ENCODE peak calls at places on chromosomes 1 and 21, in five cellular contexts. K is skeletal muscle cell, D is body of pancreas, A is NCI-H446 treated with DMSO at 0.1 percent for 48 hours, X is GM23248. U is an unnamed sample.

GRCh38 chr1:211247921-211248320 is 11.2 kb upstream of the RCOR3 start:
- DNase-seq in K (no peak), D (no peak), A (no peak), X (no peak), U (no peak)

GRCh38 chr1:112713466-112714312 is 1.4 kb downstream of the PPM1J start:
- DNase-seq in K (no peak), D (peak; percentile 72), A (no peak), X (no peak), U (no peak)

GRCh38 chr1:160605792-160606520 is 26.7 kb upstream of the CD84 start:
- DNase-seq in K (no peak), D (no peak), A (no peak), X (no peak), U (no peak)

GRCh38 chr1:55572878-55573734 is 357.9 kb upstream of the USP24 start:
- DNase-seq in K (no peak), D (no peak), A (no peak), X (peak; percentile 66), U (no peak)

GRCh38 chr1:76955652-76956051 is 88.4 kb downstream of the ST6GALNAC5 start:
- DNase-seq in K (no peak), D (no peak), A (no peak), X (peak; percentile 78), U (no peak)

GRCh38 chr1:2569060-2569459 is 12.9 kb downstream of the TNFRSF14 start:
- DNase-seq in K (no peak), D (no peak), A (no peak), X (no peak), U (no peak)

GRCh38 chr1:201653883-201654282 is 115.0 kb downstream of the NAV1 start:
- DNase-seq in K (no peak), D (no peak), A (no peak), X (peak; percentile 57), U (no peak)

GRCh38 chr21:41164981-41165650 is 2.8 kb upstream of the BACE2 start:
- DNase-seq in K (no peak), D (peak; percentile 70), A (no peak), X (peak; percentile 32), U (no peak)

GRCh38 chr1:111903148-111903857 is 86.2 kb downstream of the KCND3 start:
- DNase-seq in K (no peak), D (no peak), A (no peak), X (no peak), U (no peak)